ENCODE peak calls at places on chromosomes 1 and 21, in seven cellular contexts. N, C, T, Y, A, D and W are unnamed samples.

GRCh38 chr1:201958348-201958747 is 3.0 kb downstream of the TIMM17A start:
- DNase-seq in N (no peak), C (no peak), T (no peak), Y (no peak), A (no peak), D (no peak), W (no peak)

GRCh38 chr1:172487550-172487949 is 43.7 kb upstream of the PIGC start:
- DNase-seq in N (no peak), C (no peak), T (no peak), Y (no peak), A (no peak), D (no peak), W (no peak)

GRCh38 chr1:18341291-18342058 is 139.3 kb upstream of the KLHDC7A start:
- DNase-seq in N (no peak), C (no peak), T (no peak), Y (no peak), A (no peak), D (no peak), W (no peak)

GRCh38 chr1:205810448-205811157 is 2.4 kb downstream of the SLC41A1 start:
- DNase-seq in N (no peak), C (no peak), T (no peak), Y (no peak), A (no peak), D (no peak), W (no peak)

GRCh38 chr1:1619917-1620361 is 4.6 kb downstream of the MIB2 start:
- DNase-seq in N (no peak), C (no peak), T (no peak), Y (no peak), A (no peak), D (no peak), W (no peak)

GRCh38 chr21:38343691-38344090 is 86.9 kb downstream of the KCNJ15 start:
- DNase-seq in N (no peak), C (no peak), T (no peak), Y (no peak), A (peak), D (peak), W (peak)

GRCh38 chr1:92910081-92910480 is 51.2 kb downstream of the DIPK1A start:
- DNase-seq in N (no peak), C (no peak), T (no peak), Y (no peak), A (no peak), D (no peak), W (no peak)

GRCh38 chr1:64663654-64664053 is 81.2 kb upstream of the RAVER2 start:
- DNase-seq in N (no peak), C (no peak), T (no peak), Y (no peak), A (no peak), D (peak), W (no peak)

GRCh38 chr21:35027558-35028450 is 21.3 kb downstream of the RUNX1 start:
- DNase-seq in N (no peak), C (no peak), T (no peak), Y (no peak), A (no peak), D (no peak), W (no peak)

GRCh38 chr21:45766501-45766900 is 123.0 kb downstream of the PCBP3 start:
- DNase-seq in N (no peak), C (no peak), T (no peak), Y (no peak), A (no peak), D (no peak), W (no peak)

GRCh38 chr21:17572431-17572830 is 40.3 kb downstream of the BTG3 start:
- DNase-seq in N (no peak), C (no peak), T (no peak), Y (no peak), A (no peak), D (no peak), W (no peak)